ENCODE peak calls at places on chromosomes 5 and 9, in five cellular contexts. One of them, this sample, is unnamed.

GRCh38 chr9:126519660-126520425 is 93.9 kb upstream of the LMX1B start:
- DNase-seq in K562: no peak
- DNase-seq in A549: no peak
- DNase-seq in GM12878: no peak
- DNase-seq in H1: peak; percentile 54
- DNase-seq in this sample: no peak

GRCh38 chr9:126420643-126421564 is 94.3 kb downstream of the MVB12B start:
- DNase-seq in K562: no peak
- DNase-seq in A549: peak; percentile 55
- DNase-seq in GM12878: no peak
- DNase-seq in H1: no peak
- DNase-seq in this sample: peak; percentile 42

GRCh38 chr5:63743096-63743798 is 219.0 kb downstream of the HTR1A start:
- DNase-seq in K562: no peak
- DNase-seq in A549: no peak
- DNase-seq in GM12878: no peak
- DNase-seq in H1: no peak
- DNase-seq in this sample: no peak

GRCh38 chr9:2180704-2181103 is 165.6 kb downstream of the SMARCA2 start:
- DNase-seq in K562: no peak
- DNase-seq in A549: no peak
- DNase-seq in GM12878: no peak
- DNase-seq in H1: no peak
- DNase-seq in this sample: no peak

GRCh38 chr5:125595095-125595494 is 828.1 kb upstream of the GRAMD2B start:
- DNase-seq in K562: no peak
- DNase-seq in A549: no peak
- DNase-seq in GM12878: no peak
- DNase-seq in H1: no peak
- DNase-seq in this sample: no peak

GRCh38 chr9:135463140-135463539 is 16.4 kb upstream of the PPP1R26 start:
- DNase-seq in K562: peak; percentile 61
- DNase-seq in A549: peak; percentile 27
- DNase-seq in GM12878: no peak
- DNase-seq in H1: no peak
- DNase-seq in this sample: no peak

GRCh38 chr9:110183208-110184145 is 24.5 kb downstream of the C9orf152 start:
- DNase-seq in K562: peak; percentile 76
- DNase-seq in A549: peak; percentile 82
- DNase-seq in GM12878: peak; percentile 25
- DNase-seq in H1: peak; percentile 64
- DNase-seq in this sample: peak; percentile 78

GRCh38 chr5:8517461-8517860 is 648.5 kb downstream of the MTRR start:
- DNase-seq in K562: no peak
- DNase-seq in A549: peak; percentile 1
- DNase-seq in GM12878: no peak
- DNase-seq in H1: no peak
- DNase-seq in this sample: no peak

GRCh38 chr9:14400658-14400995 is 86.7 kb upstream of the NFIB start:
- DNase-seq in K562: peak; percentile 60
- DNase-seq in A549: peak; percentile 67
- DNase-seq in GM12878: no peak
- DNase-seq in H1: peak; percentile 64
- DNase-seq in this sample: peak; percentile 35

GRCh38 chr5:932628-933250 is 40.1 kb downstream of the TRIP13 start:
- DNase-seq in K562: no peak
- DNase-seq in A549: no peak
- DNase-seq in GM12878: no peak
- DNase-seq in H1: no peak
- DNase-seq in this sample: no peak

GRCh38 chr9:133250741-133251170 is 24.2 kb downstream of the ABO start:
- DNase-seq in K562: no peak
- DNase-seq in A549: no peak
- DNase-seq in GM12878: no peak
- DNase-seq in H1: peak; percentile 14
- DNase-seq in this sample: no peak

GRCh38 chr9:77215874-77216273 is 38.5 kb downstream of the VPS13A start:
- DNase-seq in K562: peak; percentile 3
- DNase-seq in A549: peak; percentile 37
- DNase-seq in GM12878: no peak
- DNase-seq in H1: no peak
- DNase-seq in this sample: peak; percentile 14

GRCh38 chr9:32426278-32426939 is 42.0 kb downstream of the ACO1 start:
- DNase-seq in K562: no peak
- DNase-seq in A549: peak; percentile 28
- DNase-seq in GM12878: no peak
- DNase-seq in H1: no peak
- DNase-seq in this sample: peak; percentile 92

GRCh38 chr5:137632716-137633115 is 103.2 kb downstream of the KLHL3 start:
- DNase-seq in K562: no peak
- DNase-seq in A549: no peak
- DNase-seq in GM12878: no peak
- DNase-seq in H1: no peak
- DNase-seq in this sample: no peak

GRCh38 chr5:137629646-137630045 is 106.2 kb downstream of the KLHL3 start:
- DNase-seq in K562: peak; percentile 64
- DNase-seq in A549: peak; percentile 60
- DNase-seq in GM12878: peak; percentile 8
- DNase-seq in H1: peak; percentile 58
- DNase-seq in this sample: peak; percentile 41

GRCh38 chr5:137631453-137631852 is 104.4 kb downstream of the KLHL3 start:
- DNase-seq in K562: no peak
- DNase-seq in A549: no peak
- DNase-seq in GM12878: no peak
- DNase-seq in H1: no peak
- DNase-seq in this sample: no peak

GRCh38 chr5:137630216-137630971 is 105.5 kb downstream of the KLHL3 start:
- DNase-seq in K562: no peak
- DNase-seq in A549: no peak
- DNase-seq in GM12878: no peak
- DNase-seq in H1: no peak
- DNase-seq in this sample: no peak

GRCh38 chr5:137630972-137631370 is 104.9 kb downstream of the KLHL3 start:
- DNase-seq in K562: no peak
- DNase-seq in A549: no peak
- DNase-seq in GM12878: no peak
- DNase-seq in H1: no peak
- DNase-seq in this sample: no peak
- TF ChIP-seq KDM1A in K562: no peak
- TF ChIP-seq KDM1A in A549: no peak
- TF ChIP-seq KDM1A in GM12878: no peak
- TF ChIP-seq KDM1A in H1: no peak
- TF ChIP-seq KDM1A in this sample: no peak

GRCh38 chr5:73376618-73377170 is 71.9 kb downstream of the FOXD1 start:
- DNase-seq in K562: no peak
- DNase-seq in A549: no peak
- DNase-seq in GM12878: no peak
- DNase-seq in H1: no peak
- DNase-seq in this sample: no peak
- TF ChIP-seq RAD21 in K562: no peak
- TF ChIP-seq RAD21 in A549: no peak
- TF ChIP-seq RAD21 in GM12878: no peak
- TF ChIP-seq RAD21 in H1: no peak
- TF ChIP-seq RAD21 in this sample: no peak

GRCh38 chr5:82749453-82749852 is 327.7 kb downstream of the TMEM167A start:
- DNase-seq in K562: no peak
- DNase-seq in A549: no peak
- DNase-seq in GM12878: no peak
- DNase-seq in H1: no peak
- DNase-seq in this sample: no peak
- TF ChIP-seq KDM1A in K562: no peak
- TF ChIP-seq KDM1A in A549: no peak
- TF ChIP-seq KDM1A in GM12878: no peak
- TF ChIP-seq KDM1A in H1: no peak
- TF ChIP-seq KDM1A in this sample: no peak

GRCh38 chr5:168140256-168140655 is 151.2 kb upstream of the WWC1 start:
- DNase-seq in K562: no peak
- DNase-seq in A549: no peak
- DNase-seq in GM12878: no peak
- DNase-seq in H1: no peak
- DNase-seq in this sample: no peak
- TF ChIP-seq RAD21 in K562: no peak
- TF ChIP-seq RAD21 in A549: no peak
- TF ChIP-seq RAD21 in GM12878: no peak
- TF ChIP-seq RAD21 in H1: no peak
- TF ChIP-seq RAD21 in this sample: no peak

GRCh38 chr5:112686675-112687074 is 51.0 kb upstream of the APC start:
- DNase-seq in K562: no peak
- DNase-seq in A549: no peak
- DNase-seq in GM12878: no peak
- DNase-seq in H1: no peak
- DNase-seq in this sample: no peak

GRCh38 chr5:112685929-112686328 is 51.8 kb upstream of the APC start:
- DNase-seq in K562: no peak
- DNase-seq in A549: no peak
- DNase-seq in GM12878: no peak
- DNase-seq in H1: no peak
- DNase-seq in this sample: no peak

GRCh38 chr5:112684121-112684520 is 53.6 kb upstream of the APC start:
- DNase-seq in K562: no peak
- DNase-seq in A549: no peak
- DNase-seq in GM12878: peak; percentile 31
- DNase-seq in H1: no peak
- DNase-seq in this sample: no peak

GRCh38 chr5:112684737-112685136 is 52.9 kb upstream of the APC start:
- DNase-seq in K562: no peak
- DNase-seq in A549: no peak
- DNase-seq in GM12878: no peak
- DNase-seq in H1: no peak
- DNase-seq in this sample: no peak

GRCh38 chr5:112685386-112685785 is 52.3 kb upstream of the APC start:
- DNase-seq in K562: no peak
- DNase-seq in A549: no peak
- DNase-seq in GM12878: no peak
- DNase-seq in H1: no peak
- DNase-seq in this sample: no peak
- TF ChIP-seq KDM1A in K562: no peak
- TF ChIP-seq KDM1A in A549: no peak
- TF ChIP-seq KDM1A in GM12878: no peak
- TF ChIP-seq KDM1A in H1: no peak
- TF ChIP-seq KDM1A in this sample: no peak

GRCh38 chr9:37943329-37944265 is 39.7 kb upstream of the SLC25A51 start:
- DNase-seq in K562: no peak
- DNase-seq in A549: no peak
- DNase-seq in GM12878: no peak
- DNase-seq in H1: no peak
- DNase-seq in this sample: no peak
- TF ChIP-seq RAD21 in K562: no peak
- TF ChIP-seq RAD21 in A549: no peak
- TF ChIP-seq RAD21 in GM12878: no peak
- TF ChIP-seq RAD21 in H1: no peak
- TF ChIP-seq RAD21 in this sample: no peak

GRCh38 chr9:88777498-88778312 is 213.6 kb upstream of the S1PR3 start:
- DNase-seq in K562: peak; percentile 23
- DNase-seq in A549: no peak
- DNase-seq in GM12878: no peak
- DNase-seq in H1: peak; percentile 34
- DNase-seq in this sample: no peak

GRCh38 chr9:88775966-88776365 is 215.3 kb upstream of the S1PR3 start:
- DNase-seq in K562: no peak
- DNase-seq in A549: no peak
- DNase-seq in GM12878: no peak
- DNase-seq in H1: no peak
- DNase-seq in this sample: no peak

GRCh38 chr9:88775037-88775471 is 216.2 kb upstream of the S1PR3 start:
- DNase-seq in K562: peak; percentile 61
- DNase-seq in A549: peak; percentile 89
- DNase-seq in GM12878: no peak
- DNase-seq in H1: no peak
- DNase-seq in this sample: no peak

GRCh38 chr9:88775559-88775958 is 215.7 kb upstream of the S1PR3 start:
- DNase-seq in K562: no peak
- DNase-seq in A549: peak; percentile 87
- DNase-seq in GM12878: no peak
- DNase-seq in H1: no peak
- DNase-seq in this sample: no peak

DNA sequence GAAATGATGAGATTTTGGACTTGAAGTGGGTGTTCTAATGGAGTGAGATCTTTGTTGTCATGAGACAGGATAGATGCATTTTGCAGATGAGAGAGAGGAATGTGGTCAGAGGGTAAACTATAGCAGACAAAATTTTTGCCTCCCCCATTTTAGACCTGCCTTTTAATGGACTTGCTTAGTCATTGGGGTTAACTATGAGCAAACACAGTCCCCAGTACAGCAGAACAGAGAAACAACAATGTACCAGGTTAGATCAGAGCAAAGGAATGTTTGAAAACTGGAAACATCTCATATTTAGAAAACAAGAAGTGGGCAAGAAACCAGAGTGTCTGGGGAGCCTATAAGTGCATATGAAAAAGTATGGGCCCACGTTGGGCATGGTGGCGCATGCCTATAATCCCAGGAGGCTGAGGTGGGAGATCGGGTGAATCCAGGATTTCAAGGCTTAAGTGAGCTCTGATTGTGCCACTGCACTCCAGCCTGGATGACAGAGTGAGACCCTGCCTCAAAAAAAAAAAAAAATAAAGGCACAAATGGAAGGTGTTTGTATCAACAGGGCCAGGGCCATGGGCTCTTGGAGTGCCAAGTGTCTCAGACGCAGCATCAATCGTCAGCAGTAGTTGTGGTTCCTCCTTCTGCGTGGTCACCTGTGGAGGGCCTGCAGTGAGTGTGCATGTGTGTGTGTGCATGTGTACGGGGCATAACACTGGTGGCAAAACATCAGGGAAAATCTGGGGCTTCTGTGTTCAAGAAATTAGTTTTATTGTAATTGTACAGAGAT is 214.4 kb upstream of the S1PR3 start:
- DNase-seq in K562: peak; percentile 25
- DNase-seq in A549: peak; percentile 85
- DNase-seq in GM12878: no peak
- DNase-seq in H1: no peak
- DNase-seq in this sample: peak; percentile 15
- TF ChIP-seq KDM1A in K562: peak; percentile 41
- TF ChIP-seq KDM1A in A549: no peak
- TF ChIP-seq KDM1A in GM12878: no peak
- TF ChIP-seq KDM1A in H1: no peak
- TF ChIP-seq KDM1A in this sample: no peak

This sample was measured in HepG2.